ENCODE peak calls at places on chromosomes 3 and 15, in four cellular contexts. C is astrocyte, U is MM.1S, D is keratinocyte. J is an unnamed sample.

GRCh38 chr3:99909714-99910508 is 92.2 kb downstream of the CMSS1 start:
- DNase-seq in C (peak; percentile 89), U (no peak), D (no peak), J (peak; percentile 100)

GRCh38 chr3:64896173-64896925 is 208.5 kb upstream of the ADAMTS9 start:
- DNase-seq in C (no peak), U (no peak), D (no peak), J (no peak)

GRCh38 chr3:126835472-126836219 is 131.6 kb downstream of the CHCHD6 start:
- DNase-seq in C (peak; percentile 59), U (no peak), D (no peak), J (peak; percentile 18)

GRCh38 chr15:78761020-78761419 is 50.2 kb downstream of the ADAMTS7 start:
- DNase-seq in C (no peak), U (no peak), D (no peak), J (no peak)

GRCh38 chr15:69000725-69001503 is 13.6 kb upstream of the NOX5 start:
- DNase-seq in C (no peak), U (no peak), D (no peak), J (no peak)

GRCh38 chr3:166661621-166662020 is 718.5 kb downstream of the ZBBX start:
- DNase-seq in C (no peak), U (peak; percentile 25), D (no peak), J (no peak)

GRCh38 chr3:69426291-69426690 is 40.4 kb upstream of the FRMD4B start:
- DNase-seq in C (no peak), U (no peak), D (no peak), J (no peak)

GRCh38 chr3:71423151-71423906 is 160.2 kb downstream of the FOXP1 start:
- DNase-seq in C (peak; percentile 51), U (no peak), D (peak; percentile 98), J (no peak)

GRCh38 chr3:48466386-48467109 is 20.0 kb downstream of the ATRIP start:
- DNase-seq in C (no peak), U (peak; percentile 62), D (no peak), J (peak; percentile 52)

GRCh38 chr15:65342493-65342892 is 35.3 kb downstream of the IGDCC3 start:
- DNase-seq in C (no peak), U (no peak), D (no peak), J (no peak)

GRCh38 chr3:150096700-150097587 is 126.2 kb upstream of the PFN2 start:
- DNase-seq in C (no peak), U (no peak), D (no peak), J (no peak)

GRCh38 chr15:93127286-93127685 is 38.3 kb upstream of the RGMA start:
- DNase-seq in C (no peak), U (no peak), D (no peak), J (no peak)

GRCh38 chr15:25054943-25055342 is 100.2 kb downstream of the SNRPN start:
- DNase-seq in C (no peak), U (no peak), D (no peak), J (no peak)

GRCh38 chr15:25055356-25056068 is 100.7 kb downstream of the SNRPN start:
- DNase-seq in C (no peak), U (no peak), D (no peak), J (no peak)

GRCh38 chr15:25057574-25057973 is 102.8 kb downstream of the SNRPN start:
- DNase-seq in C (no peak), U (no peak), D (no peak), J (no peak)

GRCh38 chr15:25058080-25058785 is 103.4 kb downstream of the SNRPN start:
- DNase-seq in C (no peak), U (no peak), D (no peak), J (no peak)

DNA sequence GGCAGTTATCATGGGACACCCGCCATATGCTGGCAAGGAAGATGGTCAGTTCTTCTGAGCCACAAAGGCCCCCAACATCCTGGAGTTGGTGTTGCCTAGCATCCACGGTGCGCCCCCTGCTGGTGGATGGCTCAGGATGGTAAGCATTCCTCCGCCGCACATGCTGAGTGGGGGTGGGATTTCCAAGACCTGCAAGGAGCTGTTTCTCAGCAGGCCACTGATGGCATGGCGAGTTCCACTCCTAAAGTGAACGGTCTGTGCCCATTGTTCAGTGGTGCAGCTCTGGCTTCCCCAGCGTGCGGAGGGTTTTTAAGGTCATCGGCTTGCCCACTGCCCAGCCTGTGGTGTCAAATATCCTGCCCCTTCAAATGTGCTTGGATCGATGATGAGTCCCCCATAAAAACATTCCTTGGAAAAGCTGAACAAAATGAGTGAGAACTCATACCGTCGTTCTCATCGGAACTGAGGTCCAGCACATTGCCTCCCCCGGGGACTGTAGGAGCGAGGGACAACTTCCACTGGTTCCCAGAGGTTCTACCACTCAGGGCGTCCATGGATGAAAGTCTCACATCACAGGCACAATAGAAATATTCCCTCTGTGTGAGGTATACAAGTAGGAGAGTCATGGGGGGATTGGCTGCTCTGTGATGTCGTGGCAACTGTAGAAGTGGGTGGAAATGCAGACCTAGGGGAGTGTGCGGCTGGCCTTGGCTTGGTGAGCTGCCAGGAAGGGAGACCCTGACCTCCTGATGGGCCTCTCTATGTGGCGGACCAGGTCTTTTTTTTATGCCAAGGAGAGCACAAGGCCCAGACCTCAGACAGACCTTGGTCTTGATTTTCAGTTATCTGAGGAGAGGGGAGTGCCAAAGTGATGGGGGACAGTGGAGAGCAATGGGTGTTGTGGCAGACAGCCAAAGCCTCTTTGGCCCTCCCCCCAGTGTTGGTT is 102.0 kb downstream of the SNRPN start:
- DNase-seq in C (no peak), U (no peak), D (no peak), J (no peak)
- H3K9me3 ChIP-seq in C (peaks cover 100% of the 10 kb centered on the region), U (no peaks in the 10 kb centered on the region), D (peaks cover 90% of the 10 kb centered on the region), J (peaks cover 2% of the 10 kb centered on the region)

GRCh38 chr15:76994971-76995945 is at the start of gene PSTPIP1:
- DNase-seq in C (no peak), U (no peak), D (peak; percentile 15), J (no peak)
- H2AFZ ChIP-seq in C (no peak within 1 kb of the TSS), U (no peak within 1 kb of the TSS), D (peak within 1 kb of the TSS; percentile 90), J (no peak within 1 kb of the TSS)

DNA sequence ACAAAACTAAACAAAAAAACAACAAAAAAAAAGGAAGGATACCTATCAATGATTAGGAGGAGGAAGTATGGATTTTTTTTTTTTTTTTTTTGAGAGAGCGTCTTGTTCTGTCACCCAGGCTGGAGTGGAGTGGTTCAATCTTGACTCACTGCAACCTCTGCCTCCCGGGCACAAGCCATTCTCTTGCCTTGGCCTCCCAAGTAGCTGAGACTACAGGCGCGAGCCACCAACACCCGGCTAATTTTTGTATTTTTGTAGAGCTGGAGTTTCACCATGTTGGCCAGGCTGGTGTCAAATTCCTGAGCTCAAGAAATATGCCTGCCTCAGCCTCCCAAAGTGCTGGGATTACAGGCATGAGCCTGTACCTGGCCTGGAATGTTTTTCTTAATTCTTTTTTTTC is 195.8 kb downstream of the CBLB start:
- DNase-seq in C (no peak), U (no peak), D (no peak), J (no peak)
- TF ChIP-seq EZH2 in C (no peak), U (no peak), D (no peak), J (no peak)

GRCh38 chr3:110685630-110686029 is 386.0 kb upstream of the NECTIN3 start:
- DNase-seq in C (no peak), U (no peak), D (no peak), J (no peak)
- H3K9me3 ChIP-seq in C (no peaks in the 10 kb centered on the region), U (no peaks in the 10 kb centered on the region), D (no peaks in the 10 kb centered on the region), J (no peaks in the 10 kb centered on the region)

GRCh38 chr15:52185151-52185561 is 6.0 kb downstream of the GNB5 start:
- DNase-seq in C (no peak), U (no peak), D (no peak), J (no peak)
- H2AFZ ChIP-seq in C (no peak overlapping the region), U (no peak overlapping the region), D (no peak overlapping the region), J (no peak overlapping the region)

GRCh38 chr15:94476681-94477080 is 245.3 kb downstream of the MCTP2 start:
- DNase-seq in C (no peak), U (no peak), D (no peak), J (no peak)
- TF ChIP-seq EZH2 in C (no peak), U (no peak), D (no peak), J (no peak)

GRCh38 chr3:196517142-196517808 is 2.1 kb upstream of the SMCO1 start:
- DNase-seq in C (no peak), U (peak; percentile 8), D (no peak), J (peak; percentile 57)
- H3K9me3 ChIP-seq in C (peaks cover 27% of the 10 kb centered on the region), U (no peaks in the 10 kb centered on the region), D (peaks cover 9% of the 10 kb centered on the region), J (peaks cover 10% of the 10 kb centered on the region)

DNA sequence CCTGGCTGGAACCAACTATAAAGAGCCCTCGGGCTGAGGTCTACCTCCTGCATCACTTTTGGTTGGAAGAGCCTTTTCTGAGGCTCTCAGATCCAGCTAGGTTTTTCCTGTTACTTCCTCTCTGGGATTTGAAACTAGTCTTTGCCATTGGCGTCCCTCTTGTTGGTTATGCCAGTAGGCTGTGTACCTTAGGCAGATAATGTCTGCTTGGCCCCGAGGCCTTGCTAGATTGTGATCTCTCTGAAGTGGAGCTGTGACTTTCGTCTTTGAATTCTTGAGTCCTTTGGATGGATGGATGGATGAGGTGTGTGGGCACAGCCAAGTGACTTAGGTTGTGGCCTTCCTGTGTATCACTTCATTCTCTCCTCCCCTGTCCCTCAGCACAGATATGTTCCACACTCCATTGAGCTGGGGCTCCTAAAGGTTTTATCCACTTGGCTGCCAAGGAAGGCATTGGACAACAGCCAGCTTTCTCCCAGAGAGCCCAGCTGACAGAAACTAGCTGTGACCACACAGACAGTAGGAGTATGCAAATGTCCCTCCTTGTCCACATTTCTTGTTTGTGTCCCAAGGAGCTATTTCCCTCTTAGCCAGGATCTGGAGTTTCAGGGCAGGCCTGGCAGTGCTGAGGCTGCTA is 7.9 kb upstream of the DNAJC17 start:
- DNase-seq in C (no peak), U (no peak), D (no peak), J (no peak)
- H2AFZ ChIP-seq in C (no peak overlapping the region), U (no peak overlapping the region), D (no peak overlapping the region), J (no peak overlapping the region)

DNA sequence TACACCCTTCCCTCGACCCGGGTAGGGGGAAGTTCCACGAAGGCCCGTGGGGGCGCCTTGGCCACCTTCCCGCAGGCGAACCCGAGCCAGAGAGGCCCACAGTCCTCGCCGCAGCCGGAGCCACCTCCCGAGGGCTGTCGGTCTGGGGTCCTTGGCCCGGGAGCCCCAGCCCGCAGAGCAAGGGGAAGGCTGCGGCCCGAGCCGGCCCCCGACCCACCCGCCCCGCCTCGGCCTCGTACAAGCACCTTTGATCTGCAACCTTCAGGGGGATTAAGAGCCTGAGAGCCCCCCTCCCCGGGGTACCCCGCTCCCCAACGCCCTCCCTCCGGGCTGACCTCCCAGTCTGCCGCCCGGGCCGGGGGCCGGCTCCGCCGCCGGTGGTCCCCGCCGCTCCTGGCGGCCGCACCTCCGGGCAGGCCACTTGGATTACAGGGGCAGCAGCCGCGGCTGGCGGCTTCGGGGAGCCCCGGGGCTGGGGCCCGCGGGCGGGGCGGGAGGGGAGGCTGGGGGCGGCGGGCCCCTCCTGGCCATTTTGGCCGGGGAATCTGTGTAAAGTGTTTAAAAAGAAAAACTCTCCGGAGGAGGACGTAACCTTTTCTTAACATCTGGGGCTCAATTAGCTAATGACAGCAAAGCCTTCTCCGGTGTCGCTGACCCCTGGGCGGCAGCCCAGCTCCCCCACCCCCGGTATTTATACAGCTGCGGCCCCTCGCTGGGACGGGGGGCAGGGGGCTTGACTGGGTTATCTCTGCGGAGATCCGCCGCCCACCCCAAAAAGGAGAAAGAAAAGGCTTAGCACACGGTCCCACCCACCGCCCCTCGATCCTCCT is 40.2 kb downstream of the EPHB3 start:
- DNase-seq in C (no peak), U (no peak), D (no peak), J (no peak)
- TF ChIP-seq EZH2 in C (peak; percentile 60), U (no peak), D (no peak), J (no peak)

DNA sequence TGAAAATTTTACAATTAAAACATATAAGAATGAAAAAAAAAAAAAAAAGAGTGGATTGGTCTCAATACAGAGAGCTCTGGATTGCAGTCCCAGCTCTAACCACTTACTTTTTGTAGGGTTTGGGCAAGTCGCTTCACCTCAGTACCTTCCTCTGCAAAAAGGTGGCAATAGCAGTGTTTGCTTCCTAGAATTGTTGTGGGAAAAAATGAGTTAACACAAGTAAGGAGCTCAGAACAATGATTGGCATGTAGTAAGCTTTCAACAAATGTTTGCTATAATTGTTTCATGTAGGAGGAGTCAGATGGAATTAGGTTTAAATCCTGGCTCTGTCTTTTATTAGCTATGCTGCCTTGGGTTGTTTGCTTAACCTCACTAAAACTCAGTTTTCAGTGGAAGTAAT is 425.2 kb upstream of the TBL1XR1 start:
- DNase-seq in C (no peak), U (no peak), D (no peak), J (no peak)
- H3K9me3 ChIP-seq in C (peaks cover 3% of the 10 kb centered on the region), U (no peaks in the 10 kb centered on the region), D (no peaks in the 10 kb centered on the region), J (peaks cover 15% of the 10 kb centered on the region)